ENCODE peak calls at places on chromosomes 13 and 19, in seven cellular contexts. J is left lung; Y is cardiac muscle cell; W is CD8-positive, alpha-beta T cell; O is AG04450; F is body of pancreas; D is AG10803. N is an unnamed sample.

GRCh38 chr13:91346848-91347211 is 657 bp upstream of the MIR17HG start:
- DNase-seq in J (peak), Y (peak), W (no peak), O (no peak), F (peak), D (no peak), N (peak)

GRCh38 chr13:109200556-109200955 is 571.1 kb downstream of the MYO16 start:
- DNase-seq in J (no peak), Y (no peak), W (no peak), O (no peak), F (no peak), D (no peak), N (no peak)

GRCh38 chr19:30064776-30065494 is 122.9 kb downstream of the URI1 start:
- DNase-seq in J (no peak), Y (no peak), W (peak), O (no peak), F (no peak), D (no peak), N (no peak)

GRCh38 chr19:2138061-2138728 is 13.2 kb downstream of the AP3D1 start:
- DNase-seq in J (no peak), Y (no peak), W (no peak), O (no peak), F (no peak), D (no peak), N (no peak)

GRCh38 chr19:45446295-45446694 is 21.5 kb upstream of the FOSB start:
- DNase-seq in J (no peak), Y (no peak), W (no peak), O (no peak), F (no peak), D (peak), N (peak)

GRCh38 chr19:10562609-10563008 is 3.2 kb downstream of the KRI1 start:
- DNase-seq in J (no peak), Y (no peak), W (no peak), O (no peak), F (no peak), D (no peak), N (no peak)

GRCh38 chr19:961866-962620 is 22.1 kb upstream of the WDR18 start:
- DNase-seq in J (no peak), Y (no peak), W (no peak), O (no peak), F (no peak), D (peak), N (peak)

GRCh38 chr19:4745986-4746385 is 22.3 kb upstream of the DPP9 start:
- DNase-seq in J (no peak), Y (no peak), W (no peak), O (no peak), F (no peak), D (no peak), N (no peak)

GRCh38 chr19:49710372-49710951 is 19.5 kb downstream of the CPT1C start:
- DNase-seq in J (no peak), Y (no peak), W (no peak), O (no peak), F (no peak), D (no peak), N (peak)

GRCh38 chr13:67437246-67437645 is 207.1 kb upstream of the PCDH9 start:
- DNase-seq in J (no peak), Y (no peak), W (no peak), O (no peak), F (no peak), D (no peak), N (no peak)

GRCh38 chr19:45200614-45201013 is 22.0 kb downstream of the BLOC1S3 start:
- DNase-seq in J (no peak), Y (peak), W (no peak), O (no peak), F (peak), D (peak), N (peak)

GRCh38 chr19:51020988-51021651 is 1.6 kb upstream of the KLK10 start:
- DNase-seq in J (no peak), Y (peak), W (no peak), O (peak), F (peak), D (peak), N (peak)

GRCh38 chr13:114065926-114066774 is 66.3 kb downstream of the RASA3 start:
- DNase-seq in J (no peak), Y (no peak), W (peak), O (no peak), F (no peak), D (no peak), N (no peak)
- H3K4me3 ChIP-seq in J (peak), Y (no peak), W (peak), O (no peak), F (no peak), D (peak), N (no peak)

GRCh38 chr19:18940791-18941627 is at the start of gene HOMER3:
- DNase-seq in J (peak), Y (peak), W (peak), O (no peak), F (peak), D (peak), N (peak)
- TF ChIP-seq CTCF in J (no peak), Y (peak), W (no peak), O (peak), F (peak), D (peak), N (peak)

DNA sequence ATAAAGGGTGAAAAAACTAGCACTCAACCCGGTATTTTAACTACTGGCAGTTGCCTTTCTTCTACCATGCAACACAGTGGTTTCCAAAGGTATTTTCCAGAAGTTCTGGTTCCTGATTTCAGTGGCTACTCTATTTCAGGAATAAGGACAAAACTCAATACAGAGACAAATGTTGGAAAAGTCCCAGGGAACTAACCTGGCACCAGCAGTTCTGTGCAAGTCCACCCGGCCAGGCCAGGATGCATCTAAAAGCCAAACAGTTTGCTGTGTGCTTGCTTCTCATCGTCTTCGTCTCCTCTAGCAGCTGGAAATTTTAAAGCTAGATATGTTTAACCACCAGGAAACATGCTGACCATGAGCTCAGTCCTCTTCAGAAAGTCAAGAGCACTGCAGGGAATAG is 52.5 kb downstream of the FOXO1 start:
- DNase-seq in J (no peak), Y (no peak), W (no peak), O (no peak), F (no peak), D (no peak), N (no peak)
- H3K4me3 ChIP-seq in J (no peak), Y (no peak), W (peak), O (no peak), F (no peak), D (no peak), N (no peak)

DNA sequence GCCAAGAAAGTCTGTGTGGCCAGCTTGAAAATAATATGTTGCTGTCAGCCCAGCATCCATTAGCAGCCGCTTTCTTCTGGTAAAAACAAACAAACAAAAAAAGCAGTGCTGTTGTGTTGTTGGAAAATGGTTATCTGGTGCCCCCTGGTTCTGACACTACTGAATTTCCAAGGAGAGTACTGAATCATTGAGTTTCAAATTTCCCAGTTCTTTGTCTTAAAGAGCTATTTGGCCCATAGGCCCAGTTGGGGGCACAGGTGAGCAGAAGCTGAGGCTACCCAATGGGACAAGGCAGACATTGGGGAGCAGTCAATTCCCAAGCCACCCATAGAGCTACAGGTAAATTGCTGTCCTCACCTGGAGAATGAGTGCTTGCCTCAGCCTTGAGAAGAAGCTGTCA is 995.9 kb downstream of the UQCRFS1 start:
- DNase-seq in J (no peak), Y (no peak), W (no peak), O (no peak), F (no peak), D (no peak), N (no peak)
- TF ChIP-seq CTCF in J (no peak), Y (no peak), W (no peak), O (no peak), F (no peak), D (no peak), N (no peak)

GRCh38 chr13:51913421-51914136 is 51.8 kb downstream of the CCDC70 start:
- DNase-seq in J (no peak), Y (peak), W (no peak), O (no peak), F (no peak), D (no peak), N (no peak)
- H3K4me3 ChIP-seq in J (no peak), Y (no peak), W (no peak), O (no peak), F (no peak), D (no peak), N (no peak)

GRCh38 chr13:37640499-37640898 is 41.9 kb upstream of the POSTN start:
- DNase-seq in J (no peak), Y (peak), W (no peak), O (peak), F (no peak), D (peak), N (peak)
- TF ChIP-seq CTCF in J (no peak), Y (peak), W (no peak), O (peak), F (no peak), D (peak), N (peak)